ENCODE peak calls at places on chromosomes 12 and 14, in five cellular contexts. G is upper lobe of left lung, I is HepG2, F is A549, D is uterus. K is an unnamed sample. For H3K4me1, the result is how much of the 10 kb centered on the place peaks cover.

GRCh38 chr14:106530423-106531107 is 1004.2 kb downstream of the TMEM121 start:
- DNase-seq in G (peak), I (peak), F (peak), D (no peak), K (no peak)

GRCh38 chr14:90060965-90061848 is 587 bp upstream of the KCNK13 start:
- DNase-seq in G (peak), I (no peak), F (no peak), D (no peak), K (peak)

GRCh38 chr14:89616425-89617141 is 199.6 kb upstream of the FOXN3 start:
- DNase-seq in G (no peak), I (peak), F (no peak), D (no peak), K (no peak)

GRCh38 chr12:107126688-107127481 is 33.5 kb upstream of the CRY1 start:
- DNase-seq in G (no peak), I (no peak), F (peak), D (no peak), K (no peak)

GRCh38 chr12:26239508-26240328 is 44.3 kb downstream of the SSPN start:
- DNase-seq in G (no peak), I (peak), F (peak), D (peak), K (peak)

GRCh38 chr14:77407158-77407557 is 16.2 kb downstream of the NOXRED1 start:
- DNase-seq in G (no peak), I (no peak), F (no peak), D (no peak), K (no peak)

GRCh38 chr12:65025070-65025469 is 96.0 kb downstream of the WIF1 start:
- DNase-seq in G (no peak), I (no peak), F (no peak), D (no peak), K (no peak)

GRCh38 chr12:124592481-124593160 is 25.2 kb upstream of the NCOR2 start:
- DNase-seq in G (no peak), I (no peak), F (no peak), D (no peak), K (no peak)

GRCh38 chr12:3251691-3252090 is 174.5 kb downstream of the TSPAN9 start:
- DNase-seq in G (no peak), I (no peak), F (no peak), D (peak), K (peak)

GRCh38 chr14:59507063-59507751 is 22.9 kb downstream of the JKAMP start:
- DNase-seq in G (no peak), I (peak), F (peak), D (no peak), K (peak)

GRCh38 chr14:25132734-25133422 is 82.9 kb upstream of the STXBP6 start:
- DNase-seq in G (peak), I (peak), F (peak), D (peak), K (peak)

GRCh38 chr14:90568405-90568804 is 171.6 kb downstream of the CALM1 start:
- DNase-seq in G (no peak), I (no peak), F (no peak), D (no peak), K (peak)

GRCh38 chr12:14260011-14260993 is 105.2 kb upstream of the ATF7IP start:
- DNase-seq in G (peak), I (peak), F (peak), D (peak), K (peak)

GRCh38 chr14:80713076-80713850 is 228.3 kb downstream of the CEP128 start:
- DNase-seq in G (no peak), I (no peak), F (no peak), D (no peak), K (no peak)

GRCh38 chr14:105346200-105346533 is 31.6 kb downstream of the PACS2 start:
- DNase-seq in G (no peak), I (no peak), F (no peak), D (no peak), K (no peak)

GRCh38 chr12:85089792-85090191 is 53.6 kb downstream of the LRRIQ1 start:
- DNase-seq in G (no peak), I (no peak), F (no peak), D (no peak), K (no peak)

GRCh38 chr12:92075425-92075891 is 70.2 kb downstream of the BTG1 start:
- DNase-seq in G (no peak), I (no peak), F (no peak), D (no peak), K (peak)

GRCh38 chr12:110756611-110757010 is 13.9 kb upstream of the PPP1CC start:
- DNase-seq in G (no peak), I (no peak), F (no peak), D (no peak), K (no peak)

GRCh38 chr14:51168220-51168613 is 71.8 kb upstream of the TMX1 start:
- DNase-seq in G (no peak), I (no peak), F (no peak), D (no peak), K (no peak)

GRCh38 chr14:99035712-99036593 is 236.0 kb downstream of the BCL11B start:
- DNase-seq in G (peak), I (peak), F (peak), D (peak), K (peak)

DNA sequence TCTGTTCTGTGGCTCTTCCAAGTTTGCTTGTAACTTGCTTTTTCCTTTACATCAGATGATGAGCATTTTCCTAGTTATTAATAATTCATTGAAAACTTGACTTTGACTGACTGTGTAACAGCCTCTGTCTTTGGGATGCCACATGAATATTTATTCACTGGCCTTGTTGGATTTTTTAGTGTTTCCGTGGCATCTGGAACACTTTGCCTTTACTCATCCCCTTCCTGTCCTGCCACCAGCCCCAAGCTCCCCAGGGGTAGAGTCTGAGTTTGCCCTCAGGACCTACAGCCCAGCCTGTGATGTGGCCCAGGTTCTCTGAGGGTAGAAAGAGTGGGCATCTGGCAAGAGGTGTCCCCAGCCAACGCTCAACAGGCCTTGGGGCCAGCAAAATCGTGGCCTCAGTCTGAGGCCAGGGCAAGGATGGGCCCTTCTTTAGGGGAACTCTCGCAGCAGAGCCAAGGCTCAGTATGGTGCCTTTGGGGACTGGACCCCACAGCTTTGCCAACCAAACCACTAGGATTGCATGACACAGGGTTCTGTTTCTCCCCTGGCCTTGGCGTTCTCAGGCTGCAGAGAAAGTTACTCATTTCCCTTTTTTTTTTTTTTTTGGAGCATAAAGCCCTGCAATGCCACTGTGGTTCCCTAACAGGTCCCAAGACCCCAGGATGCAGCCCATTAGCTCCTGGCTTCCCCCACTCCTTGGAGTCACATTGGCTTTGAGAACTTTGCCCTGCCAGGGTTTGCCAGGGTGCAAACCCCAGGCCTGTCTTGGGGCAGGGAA is 100.7 kb downstream of the LGMN start:
- DNase-seq in G (no peak), I (no peak), F (no peak), D (no peak), K (no peak)
- H3K4me1 ChIP-seq in G (half or more), I (under half), F (under half), D (under half), K (under half)

GRCh38 chr12:6167327-6168280 is 32.6 kb upstream of the CD9 start:
- DNase-seq in G (no peak), I (peak), F (peak), D (peak), K (no peak)
- TF ChIP-seq POLR2A in G (no peak), I (no peak), F (no peak), D (no peak), K (no peak)

GRCh38 chr12:12432373-12432772 is 75.5 kb downstream of the BORCS5 start:
- DNase-seq in G (no peak), I (no peak), F (peak), D (no peak), K (no peak)
- H3K27ac ChIP-seq in G (no peak), I (no peak), F (peak), D (no peak), K (peak)

GRCh38 chr12:104282109-104282508 is 21.4 kb upstream of the EID3 start:
- DNase-seq in G (no peak), I (no peak), F (no peak), D (no peak), K (no peak)
- H3K4me1 ChIP-seq in G (under half), I (under half), F (half or more), D (under half), K (under half)

GRCh38 chr14:83217492-83217891 is 1683.8 kb upstream of the SEL1L start:
- DNase-seq in G (no peak), I (no peak), F (no peak), D (no peak), K (peak)
- TF ChIP-seq POLR2A in G (no peak), I (no peak), F (no peak), D (no peak), K (no peak)

GRCh38 chr12:67525500-67525884 is 123.1 kb upstream of the DYRK2 start:
- DNase-seq in G (no peak), I (no peak), F (no peak), D (no peak), K (no peak)

GRCh38 chr12:67522222-67522621 is 126.3 kb upstream of the DYRK2 start:
- DNase-seq in G (no peak), I (no peak), F (no peak), D (no peak), K (no peak)

GRCh38 chr12:67520611-67521010 is 127.9 kb upstream of the DYRK2 start:
- DNase-seq in G (no peak), I (no peak), F (no peak), D (no peak), K (no peak)

GRCh38 chr12:67526129-67526528 is 122.4 kb upstream of the DYRK2 start:
- DNase-seq in G (no peak), I (no peak), F (no peak), D (no peak), K (no peak)

DNA sequence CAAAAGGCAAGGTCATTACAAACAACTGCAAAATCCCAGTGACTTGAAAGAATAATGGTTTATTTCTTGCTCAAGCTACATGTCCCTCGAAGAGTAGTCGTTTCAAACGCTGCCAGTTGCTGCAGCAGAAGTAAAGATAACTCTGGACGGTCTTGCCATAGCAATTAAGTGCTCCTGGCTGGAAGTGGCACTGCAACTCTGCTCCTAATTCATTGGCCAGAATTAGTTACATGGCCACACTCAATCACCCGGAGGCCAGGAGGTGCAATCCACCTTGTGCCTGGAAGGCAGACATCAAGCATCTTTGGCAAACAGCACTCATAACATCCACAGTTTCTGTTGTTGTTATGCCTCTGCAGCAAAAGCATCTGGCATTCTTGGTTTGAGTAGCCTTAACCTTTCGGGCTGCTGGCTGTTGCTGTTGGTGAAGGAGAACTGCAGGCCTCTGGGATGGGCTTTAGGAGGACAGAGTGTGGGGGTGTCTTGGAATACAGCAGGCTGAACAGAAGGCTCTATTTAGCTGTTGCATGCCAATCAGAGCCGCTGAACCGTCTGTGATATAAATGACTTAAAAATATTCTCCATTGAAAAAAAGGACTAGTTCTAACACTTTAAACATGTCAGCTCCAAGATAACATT is 123.6 kb upstream of the DYRK2 start:
- DNase-seq in G (no peak), I (no peak), F (no peak), D (no peak), K (no peak)
- H3K27ac ChIP-seq in G (no peak), I (no peak), F (no peak), D (no peak), K (no peak)

DNA sequence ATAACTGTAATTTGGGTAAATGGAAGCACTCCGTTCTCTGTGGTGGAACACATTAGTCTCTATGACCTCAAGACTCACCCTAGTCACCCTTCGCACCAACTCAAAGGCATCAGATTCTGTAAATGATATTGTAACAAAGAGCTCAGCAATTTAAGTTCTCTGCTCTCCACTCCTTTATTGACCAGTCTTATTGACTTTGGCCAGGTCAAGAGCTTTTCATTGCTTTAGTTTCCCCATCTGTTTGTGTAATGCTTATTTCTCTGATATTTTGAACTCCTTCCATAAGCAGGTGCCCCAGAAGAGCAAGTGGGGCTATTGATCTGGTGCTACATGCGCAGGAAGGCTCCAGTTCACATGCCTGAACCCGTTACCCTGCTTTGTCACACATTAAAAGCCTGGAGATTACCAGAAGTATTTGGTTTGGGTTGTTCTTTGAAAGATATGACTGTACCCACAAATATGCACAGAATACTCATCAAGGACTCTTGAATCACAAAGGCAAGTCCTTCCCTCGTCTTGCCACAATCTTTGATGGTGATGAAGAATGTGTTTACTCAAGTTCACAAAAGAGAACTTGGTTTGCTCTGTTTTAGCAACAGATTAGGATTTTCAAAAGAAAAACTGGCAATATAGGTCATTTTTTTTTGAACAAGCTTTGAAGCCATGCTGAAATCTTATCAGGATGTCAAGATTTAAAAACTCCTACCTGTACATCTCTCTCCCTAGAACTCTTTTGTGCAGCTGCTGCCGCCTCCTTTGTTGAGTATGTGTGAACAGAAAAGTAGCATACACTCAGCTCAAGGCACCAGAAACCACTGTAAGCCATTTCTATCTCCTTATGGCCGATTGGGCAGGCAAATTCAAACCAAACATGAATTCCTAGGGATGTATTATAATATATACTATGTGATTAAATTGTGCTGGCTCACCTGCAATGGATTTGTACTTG is 193.9 kb downstream of the BCAT1 start:
- DNase-seq in G (no peak), I (peak), F (no peak), D (no peak), K (no peak)
- H3K4me1 ChIP-seq in G (under half), I (half or more), F (under half), D (under half), K (under half)

GRCh38 chr14:100306506-100307214 is 416 bp upstream of the SLC25A29 start:
- DNase-seq in G (peak), I (peak), F (peak), D (peak), K (peak)
- TF ChIP-seq POLR2A in G (peak), I (peak), F (peak), D (peak), K (no peak)

DNA sequence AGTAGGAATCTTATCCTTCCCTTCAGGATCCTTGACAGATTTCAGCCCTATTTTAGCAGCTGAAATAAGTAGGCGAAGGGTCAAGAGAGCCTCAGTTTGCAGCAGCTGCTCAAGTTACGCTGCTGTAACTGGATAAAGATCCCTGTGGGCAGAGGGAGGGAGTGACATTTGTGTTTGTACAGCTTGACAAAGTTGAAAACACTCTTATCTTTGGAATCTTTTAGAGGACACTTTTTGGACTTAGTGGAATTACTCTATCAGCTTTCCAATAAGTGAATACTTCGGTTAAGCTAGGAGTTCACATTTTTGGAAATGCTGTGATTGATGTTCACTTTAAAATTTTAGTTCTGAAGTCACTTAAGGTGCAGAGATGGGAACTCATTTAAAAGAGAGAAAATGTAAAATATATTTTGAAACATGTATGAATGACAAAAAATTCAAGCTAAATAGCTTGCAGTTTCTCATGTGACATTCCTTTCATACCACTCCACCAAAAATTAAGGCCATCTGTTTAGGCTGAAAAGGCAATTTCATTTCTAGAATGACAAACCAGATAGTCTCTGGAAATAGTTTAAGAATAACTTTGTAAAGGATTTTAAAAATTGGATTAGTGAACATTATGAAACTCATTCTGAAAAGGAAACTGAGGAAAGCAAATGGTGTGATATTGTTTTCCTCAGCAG is 55.2 kb downstream of the SLC38A4 start:
- DNase-seq in G (no peak), I (peak), F (no peak), D (no peak), K (no peak)
- H3K27ac ChIP-seq in G (no peak), I (peak), F (no peak), D (no peak), K (peak)

K was measured in thyroid gland.